ENCODE peak calls at places on chromosomes 5 and 9, in four cellular contexts. One of them, this sample, is unnamed.

GRCh38 chr5:138180183-138180782 is 1.4 kb downstream of the KIF20A start:
- DNase-seq in K562: peak; percentile 58
- DNase-seq in HepG2: peak; percentile 73
- DNase-seq in GM12878: peak; percentile 62
- DNase-seq in this sample: peak; percentile 81

GRCh38 chr5:133113331-133114061 is 61.7 kb downstream of the HSPA4 start:
- DNase-seq in K562: no peak
- DNase-seq in HepG2: no peak
- DNase-seq in GM12878: no peak
- DNase-seq in this sample: no peak

GRCh38 chr5:16992444-16992843 is 56.4 kb upstream of the MYO10 start:
- DNase-seq in K562: no peak
- DNase-seq in HepG2: no peak
- DNase-seq in GM12878: no peak
- DNase-seq in this sample: no peak

GRCh38 chr5:83265318-83265717 is 188.0 kb downstream of the XRCC4 start:
- DNase-seq in K562: no peak
- DNase-seq in HepG2: peak; percentile 33
- DNase-seq in GM12878: no peak
- DNase-seq in this sample: no peak

GRCh38 chr5:41683181-41683580 is 172.8 kb upstream of the PLCXD3 start:
- DNase-seq in K562: no peak
- DNase-seq in HepG2: no peak
- DNase-seq in GM12878: no peak
- DNase-seq in this sample: no peak

GRCh38 chr9:100474082-100474949 is 1.4 kb downstream of the TMEFF1 start:
- DNase-seq in K562: no peak
- DNase-seq in HepG2: no peak
- DNase-seq in GM12878: no peak
- DNase-seq in this sample: no peak

GRCh38 chr9:6413365-6414263 is 615 bp downstream of the UHRF2 start:
- DNase-seq in K562: peak; percentile 21
- DNase-seq in HepG2: no peak
- DNase-seq in GM12878: no peak
- DNase-seq in this sample: no peak

GRCh38 chr9:5633243-5633642 is 4.3 kb downstream of the RIC1 start:
- DNase-seq in K562: peak; percentile 44
- DNase-seq in HepG2: no peak
- DNase-seq in GM12878: no peak
- DNase-seq in this sample: peak; percentile 67

GRCh38 chr5:173885481-173886010 is 2.6 kb upstream of the CPEB4 start:
- DNase-seq in K562: no peak
- DNase-seq in HepG2: no peak
- DNase-seq in GM12878: no peak
- DNase-seq in this sample: no peak

DNA sequence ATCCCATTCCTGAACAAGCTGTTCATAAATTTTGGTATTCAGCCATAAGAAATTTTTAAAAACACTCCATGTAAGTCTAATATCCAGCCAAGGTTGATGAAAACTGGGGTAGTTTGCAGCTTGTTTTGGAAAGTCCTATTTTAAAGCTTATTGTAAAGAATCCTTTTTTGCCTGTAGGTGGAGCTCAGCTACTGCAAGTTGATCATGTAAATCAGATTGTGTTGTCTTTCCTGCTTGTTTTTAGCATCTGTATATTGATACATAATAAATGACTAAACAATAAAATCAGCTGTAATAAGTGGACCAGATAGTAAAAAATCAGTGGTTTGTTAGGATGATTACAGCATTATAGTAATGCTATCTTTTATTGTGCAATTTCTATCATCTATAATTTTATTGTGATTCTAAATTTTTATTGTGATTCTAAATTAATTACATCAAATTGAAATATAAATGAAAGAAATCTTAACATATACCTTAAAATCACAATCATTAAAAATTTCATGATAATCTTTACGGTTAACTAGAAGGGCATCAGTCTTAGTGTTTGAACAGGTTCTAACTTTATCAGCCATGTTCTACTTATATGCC is 42.4 kb downstream of the CWC27 start:
- DNase-seq in K562: peak; percentile 19
- DNase-seq in HepG2: peak; percentile 57
- DNase-seq in GM12878: peak; percentile 5
- DNase-seq in this sample: peak; percentile 17
- TF ChIP-seq POLR2AphosphoS2 in K562: no peak
- TF ChIP-seq POLR2AphosphoS2 in HepG2: no peak
- TF ChIP-seq POLR2AphosphoS2 in GM12878: no peak
- TF ChIP-seq POLR2AphosphoS2 in this sample: no peak

GRCh38 chr9:134966270-134966669 is 48.6 kb upstream of the FCN1 start:
- DNase-seq in K562: no peak
- DNase-seq in HepG2: no peak
- DNase-seq in GM12878: no peak
- DNase-seq in this sample: no peak
- TF ChIP-seq RAD21 in K562: no peak
- TF ChIP-seq RAD21 in HepG2: no peak
- TF ChIP-seq RAD21 in GM12878: no peak
- TF ChIP-seq RAD21 in this sample: no peak

GRCh38 chr9:92679413-92680165 is 9.7 kb upstream of the IPPK start:
- DNase-seq in K562: no peak
- DNase-seq in HepG2: no peak
- DNase-seq in GM12878: no peak
- DNase-seq in this sample: no peak
- TF ChIP-seq POLR2AphosphoS2 in K562: no peak
- TF ChIP-seq POLR2AphosphoS2 in HepG2: no peak
- TF ChIP-seq POLR2AphosphoS2 in GM12878: no peak
- TF ChIP-seq POLR2AphosphoS2 in this sample: no peak

GRCh38 chr9:114538241-114538640 is 33.0 kb upstream of the WHRN start:
- DNase-seq in K562: no peak
- DNase-seq in HepG2: peak; percentile 37
- DNase-seq in GM12878: peak; percentile 7
- DNase-seq in this sample: no peak
- TF ChIP-seq RAD21 in K562: peak; percentile 71
- TF ChIP-seq RAD21 in HepG2: no peak
- TF ChIP-seq RAD21 in GM12878: peak; percentile 48
- TF ChIP-seq RAD21 in this sample: peak; percentile 30

DNA sequence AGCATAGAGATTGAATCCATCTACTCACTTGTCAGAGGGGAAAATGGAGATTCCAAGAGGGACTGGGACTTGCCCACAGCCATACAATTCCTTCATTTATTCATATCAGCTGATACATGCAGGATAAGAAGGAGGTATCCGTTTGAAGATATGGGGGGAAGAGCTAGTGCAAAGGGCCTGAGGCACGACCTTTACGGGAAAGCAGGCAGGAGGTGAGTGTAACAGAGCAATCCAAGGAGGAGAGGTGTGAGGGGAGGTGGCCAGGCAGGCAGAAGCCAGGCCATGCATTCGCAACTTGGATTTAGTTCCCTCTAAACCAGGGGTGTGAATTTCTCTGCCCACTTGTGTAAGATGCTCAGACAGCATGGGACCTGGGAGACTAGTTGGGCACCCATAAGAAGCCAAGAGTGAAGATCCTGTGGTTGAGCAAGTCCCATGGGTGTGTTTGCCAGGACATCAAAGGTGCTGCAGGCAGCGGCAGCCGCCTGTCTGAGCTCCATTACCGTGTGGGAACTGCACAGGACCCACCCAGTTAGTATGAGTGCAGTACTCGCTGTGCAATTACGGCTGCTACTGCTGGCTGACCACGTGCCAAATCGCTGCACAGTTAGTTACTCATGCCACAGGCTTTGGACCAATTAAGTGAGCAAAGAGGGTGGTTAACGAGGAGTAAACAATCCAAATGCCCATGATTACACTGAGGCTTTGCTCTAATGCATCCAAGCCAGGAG is 31.4 kb upstream of the FAT2 start:
- DNase-seq in K562: no peak
- DNase-seq in HepG2: no peak
- DNase-seq in GM12878: no peak
- DNase-seq in this sample: no peak
- TF ChIP-seq POLR2AphosphoS2 in K562: no peak
- TF ChIP-seq POLR2AphosphoS2 in HepG2: no peak
- TF ChIP-seq POLR2AphosphoS2 in GM12878: no peak
- TF ChIP-seq POLR2AphosphoS2 in this sample: no peak

GRCh38 chr5:132002701-132003100 is 8.8 kb downstream of the ACSL6 start:
- DNase-seq in K562: no peak
- DNase-seq in HepG2: no peak
- DNase-seq in GM12878: no peak
- DNase-seq in this sample: no peak
- TF ChIP-seq RAD21 in K562: no peak
- TF ChIP-seq RAD21 in HepG2: no peak
- TF ChIP-seq RAD21 in GM12878: no peak
- TF ChIP-seq RAD21 in this sample: no peak

DNA sequence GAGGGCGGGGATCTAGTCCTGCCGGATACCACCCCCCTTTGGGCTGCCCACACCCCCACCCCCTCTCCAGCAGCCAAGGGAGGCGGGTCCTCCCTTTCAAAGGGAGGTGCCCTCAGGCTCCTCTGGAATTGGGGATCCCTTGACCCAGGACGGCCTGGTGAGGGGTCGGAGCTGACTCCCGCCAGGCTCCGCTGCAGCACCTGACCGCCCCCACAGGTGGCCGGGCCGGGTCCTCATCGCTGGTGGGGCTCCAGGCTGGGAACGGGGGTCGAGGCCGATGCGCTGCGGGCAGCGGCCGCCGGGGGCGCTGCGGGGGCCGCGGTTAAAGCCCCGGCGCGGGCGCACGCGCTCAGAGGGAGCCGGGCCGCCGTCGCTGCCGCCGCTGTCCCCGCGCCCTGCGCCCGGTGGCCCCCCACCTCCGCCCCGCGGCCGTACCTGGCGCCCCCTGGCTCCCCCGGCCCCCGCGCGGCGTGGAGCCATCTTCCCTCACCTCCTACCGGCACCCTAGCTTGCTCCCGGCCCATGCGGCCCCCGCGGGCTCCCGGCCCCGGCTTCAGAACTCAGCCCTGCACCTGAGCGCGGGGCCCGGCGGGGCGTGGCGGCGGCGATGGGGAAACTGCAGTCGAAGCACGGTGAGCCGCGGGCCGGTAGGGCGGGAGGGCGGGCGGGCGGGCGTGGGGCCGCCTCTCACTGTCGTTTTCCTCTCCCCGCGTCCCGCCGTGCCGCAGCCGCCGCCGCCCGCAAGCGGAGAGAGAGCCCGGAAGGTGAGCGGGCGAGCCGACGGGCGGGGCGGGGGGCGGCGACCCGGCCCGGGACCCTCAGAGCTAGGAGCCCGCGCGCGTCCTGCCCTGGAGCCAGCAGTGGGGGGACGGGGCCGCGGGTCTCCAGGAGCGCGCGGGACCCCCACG is at the start of gene NKD2:
- DNase-seq in K562: peak; percentile 85
- DNase-seq in HepG2: no peak
- DNase-seq in GM12878: no peak
- DNase-seq in this sample: peak; percentile 75
- TF ChIP-seq POLR2AphosphoS2 in K562: no peak
- TF ChIP-seq POLR2AphosphoS2 in HepG2: no peak
- TF ChIP-seq POLR2AphosphoS2 in GM12878: no peak
- TF ChIP-seq POLR2AphosphoS2 in this sample: no peak

DNA sequence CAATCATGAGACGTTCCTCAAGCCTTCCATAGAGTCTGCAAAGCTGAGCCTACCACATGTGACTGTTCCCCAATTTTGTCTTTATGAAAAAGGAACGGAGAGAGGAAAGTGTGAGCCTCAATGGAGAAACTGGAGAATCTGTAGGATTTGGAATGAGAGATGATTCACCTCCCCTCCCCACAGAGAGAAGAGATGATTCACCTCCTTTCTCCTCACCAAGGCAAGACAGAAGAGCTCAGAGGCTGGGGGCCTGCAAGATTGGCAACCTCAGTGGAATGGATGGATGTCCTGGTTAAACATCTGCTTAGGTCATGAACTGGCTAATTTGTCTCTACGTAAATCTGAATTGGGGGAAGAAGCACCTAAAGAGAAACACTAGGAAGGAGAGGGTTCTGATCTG is 17.0 kb upstream of the MOCS2 start:
- DNase-seq in K562: no peak
- DNase-seq in HepG2: no peak
- DNase-seq in GM12878: no peak
- DNase-seq in this sample: no peak
- TF ChIP-seq RAD21 in K562: no peak
- TF ChIP-seq RAD21 in HepG2: no peak
- TF ChIP-seq RAD21 in GM12878: no peak
- TF ChIP-seq RAD21 in this sample: no peak

GRCh38 chr5:134524826-134525686 is at the start of gene JADE2:
- DNase-seq in K562: peak; percentile 75
- DNase-seq in HepG2: peak; percentile 40
- DNase-seq in GM12878: no peak
- DNase-seq in this sample: peak; percentile 78

GRCh38 chr5:134527156-134527960 is 1.9 kb downstream of the JADE2 start:
- DNase-seq in K562: peak; percentile 90
- DNase-seq in HepG2: peak; percentile 66
- DNase-seq in GM12878: no peak
- DNase-seq in this sample: peak; percentile 94

GRCh38 chr5:134526483-134527155 is 1.1 kb downstream of the JADE2 start:
- DNase-seq in K562: peak; percentile 84
- DNase-seq in HepG2: peak; percentile 67
- DNase-seq in GM12878: no peak
- DNase-seq in this sample: no peak

GRCh38 chr5:134524219-134524825 is 1.1 kb upstream of the JADE2 start:
- DNase-seq in K562: peak; percentile 66
- DNase-seq in HepG2: no peak
- DNase-seq in GM12878: no peak
- DNase-seq in this sample: peak; percentile 88

DNA sequence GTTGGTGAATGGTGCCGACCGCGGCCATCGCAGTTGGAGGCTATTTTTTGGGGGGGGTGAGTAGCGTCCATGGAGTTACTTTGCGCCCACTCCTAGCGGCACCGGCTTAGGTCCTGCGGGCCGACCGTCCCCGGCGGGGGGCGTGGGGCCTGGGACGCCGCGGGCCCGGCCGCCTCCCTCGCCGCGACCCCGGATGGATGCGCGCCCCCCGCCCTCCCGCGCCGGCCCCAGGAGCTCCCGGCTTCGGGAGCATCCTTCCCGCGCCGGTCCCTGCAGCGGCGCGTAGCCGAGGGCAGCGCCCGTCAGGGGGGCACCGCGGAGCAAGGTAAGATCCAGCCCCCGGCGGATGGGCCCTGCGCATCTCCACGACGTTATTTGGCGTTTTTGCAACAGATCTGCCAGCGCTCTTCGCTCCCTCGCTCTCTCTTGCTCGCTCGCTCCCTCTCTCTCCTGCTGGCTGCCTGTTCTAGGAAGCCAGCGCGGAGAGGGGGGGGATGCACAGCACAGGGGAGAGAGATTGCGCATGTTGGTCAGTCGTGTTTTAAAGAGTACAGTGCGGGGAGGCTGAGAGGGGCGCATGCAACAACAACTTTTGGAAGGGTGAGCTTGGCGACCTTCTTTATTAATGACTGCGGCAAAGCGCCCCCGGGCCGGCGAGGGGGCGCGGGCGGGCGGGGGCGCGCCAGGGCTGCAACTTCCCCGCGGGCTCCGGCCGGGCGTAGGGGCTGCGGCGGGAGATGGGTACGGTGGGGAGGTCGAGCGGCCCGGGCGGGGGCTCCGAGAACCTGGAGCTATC is 415 bp downstream of the JADE2 start:
- DNase-seq in K562: peak; percentile 79
- DNase-seq in HepG2: peak; percentile 61
- DNase-seq in GM12878: no peak
- DNase-seq in this sample: peak; percentile 84
- TF ChIP-seq POLR2AphosphoS2 in K562: no peak
- TF ChIP-seq POLR2AphosphoS2 in HepG2: no peak
- TF ChIP-seq POLR2AphosphoS2 in GM12878: no peak
- TF ChIP-seq POLR2AphosphoS2 in this sample: no peak

This sample was measured in A549.